ENCODE peak calls at places on chromosomes 5 and 9, in seven cellular contexts. J is non-pigmented ciliary epithelial cell; E is NCI-H1105; X is LoVo; D is stimulated activated CD4-positive, alpha-beta T cell treated with anti-CD3 and anti-CD28 coated beads, Interleukin-1b, Interleukin-23, amount 100 ng/mL, for 48 hours; C is nephron progenitor cell; F is GM06990. I is an unnamed sample.

GRCh38 chr5:127410906-127411780 is 106.3 kb upstream of the PRRC1 start:
- DNase-seq in J (no peak), E (no peak), X (no peak), D (no peak), C (no peak), F (no peak), I (no peak)

GRCh38 chr9:135304886-135305285 is 174.7 kb upstream of the PPP1R26 start:
- DNase-seq in J (no peak), E (no peak), X (no peak), D (no peak), C (no peak), F (no peak), I (no peak)

GRCh38 chr5:169161022-169161680 is 139.8 kb downstream of the SLIT3 start:
- DNase-seq in J (no peak), E (no peak), X (peak), D (no peak), C (peak), F (no peak), I (no peak)

GRCh38 chr9:35001803-35002502 is 12.4 kb downstream of the DNAJB5 start:
- DNase-seq in J (no peak), E (no peak), X (no peak), D (peak), C (no peak), F (peak), I (no peak)

GRCh38 chr9:117104972-117105495 is 309.8 kb downstream of the ASTN2 start:
- DNase-seq in J (no peak), E (no peak), X (no peak), D (no peak), C (no peak), F (no peak), I (no peak)

GRCh38 chr9:134939836-134940235 is 22.1 kb upstream of the FCN1 start:
- DNase-seq in J (no peak), E (no peak), X (no peak), D (no peak), C (no peak), F (no peak), I (no peak)

GRCh38 chr5:40622463-40623252 is 57.1 kb upstream of the PTGER4 start:
- DNase-seq in J (no peak), E (no peak), X (no peak), D (no peak), C (no peak), F (no peak), I (no peak)

GRCh38 chr9:113454914-113455761 is 8.4 kb upstream of the RGS3 start:
- DNase-seq in J (peak), E (no peak), X (peak), D (no peak), C (no peak), F (peak), I (peak)

GRCh38 chr9:131387394-131387793 is 6.5 kb upstream of the PRRC2B start:
- DNase-seq in J (no peak), E (no peak), X (no peak), D (no peak), C (no peak), F (no peak), I (no peak)

GRCh38 chr5:35183243-35183955 is 46.9 kb downstream of the PRLR start:
- DNase-seq in J (peak), E (no peak), X (peak), D (peak), C (peak), F (no peak), I (no peak)

GRCh38 chr9:127755558-127756060 is 20.5 kb upstream of the TOR2A start:
- DNase-seq in J (no peak), E (no peak), X (no peak), D (no peak), C (no peak), F (no peak), I (no peak)

GRCh38 chr5:11903614-11904269 is 504 bp downstream of the CTNND2 start:
- DNase-seq in J (no peak), E (peak), X (no peak), D (no peak), C (peak), F (peak), I (no peak)

GRCh38 chr9:24939099-24939850 is 393.6 kb upstream of the IZUMO3 start:
- DNase-seq in J (no peak), E (no peak), X (no peak), D (no peak), C (no peak), F (no peak), I (no peak)

GRCh38 chr9:94867842-94868312 is 141.4 kb downstream of the AOPEP start:
- DNase-seq in J (peak), E (no peak), X (peak), D (no peak), C (no peak), F (no peak), I (no peak)

GRCh38 chr5:32690153-32690552 is 21.0 kb upstream of the NPR3 start:
- DNase-seq in J (no peak), E (no peak), X (no peak), D (no peak), C (no peak), F (no peak), I (no peak)

GRCh38 chr5:178074266-178074952 is 38.9 kb upstream of the N4BP3 start:
- DNase-seq in J (no peak), E (no peak), X (no peak), D (no peak), C (no peak), F (no peak), I (no peak)

GRCh38 chr5:9543266-9543925 is 2.5 kb downstream of the SEMA5A start:
- DNase-seq in J (no peak), E (no peak), X (no peak), D (no peak), C (no peak), F (no peak), I (no peak)

GRCh38 chr9:22683393-22684075 is 236.9 kb downstream of the DMRTA1 start:
- DNase-seq in J (peak), E (peak), X (no peak), D (no peak), C (no peak), F (no peak), I (no peak)

GRCh38 chr5:115355777-115356381 is 59.4 kb upstream of the CCDC112 start:
- DNase-seq in J (no peak), E (no peak), X (peak), D (no peak), C (no peak), F (no peak), I (no peak)

GRCh38 chr5:158287643-158288228 is 428.8 kb upstream of the CLINT1 start:
- DNase-seq in J (peak), E (peak), X (no peak), D (no peak), C (no peak), F (no peak), I (no peak)

GRCh38 chr9:31071606-31072286 is 1312.7 kb upstream of the ACO1 start:
- DNase-seq in J (no peak), E (no peak), X (no peak), D (no peak), C (no peak), F (no peak), I (no peak)

GRCh38 chr5:148931453-148932057 is 105.1 kb downstream of the ADRB2 start:
- DNase-seq in J (no peak), E (no peak), X (no peak), D (no peak), C (no peak), F (no peak), I (no peak)

GRCh38 chr5:179803651-179804598 is 2.7 kb downstream of the MGAT4B start:
- DNase-seq in J (no peak), E (no peak), X (no peak), D (peak), C (no peak), F (no peak), I (no peak)

GRCh38 chr5:151695464-151695863 is 8.7 kb upstream of the SPARC start:
- DNase-seq in J (no peak), E (no peak), X (no peak), D (no peak), C (no peak), F (no peak), I (no peak)

GRCh38 chr5:84623034-84623433 is 238.4 kb upstream of the EDIL3 start:
- DNase-seq in J (no peak), E (no peak), X (no peak), D (no peak), C (no peak), F (no peak), I (no peak)

GRCh38 chr9:108142504-108143201 is 653.1 kb upstream of the KLF4 start:
- DNase-seq in J (peak), E (no peak), X (peak), D (no peak), C (peak), F (no peak), I (no peak)

GRCh38 chr9:75814667-75815066 is 75.8 kb upstream of the PCSK5 start:
- DNase-seq in J (peak), E (no peak), X (no peak), D (no peak), C (no peak), F (no peak), I (no peak)

GRCh38 chr9:82488702-82489578 is 500.4 kb downstream of the SPATA31D1 start:
- DNase-seq in J (peak), E (peak), X (no peak), D (no peak), C (no peak), F (no peak), I (no peak)

GRCh38 chr9:94801242-94801641 is 74.7 kb downstream of the AOPEP start:
- DNase-seq in J (no peak), E (no peak), X (no peak), D (no peak), C (no peak), F (no peak), I (no peak)

GRCh38 chr5:72325566-72326297 is 5.6 kb downstream of the PTCD2 start:
- DNase-seq in J (no peak), E (no peak), X (no peak), D (no peak), C (no peak), F (no peak), I (no peak)

GRCh38 chr9:37582548-37583157 is 6.5 kb upstream of the FBXO10 start:
- DNase-seq in J (peak), E (peak), X (peak), D (no peak), C (no peak), F (no peak), I (no peak)

GRCh38 chr9:36566813-36567217 is 5.9 kb upstream of the MELK start:
- DNase-seq in J (no peak), E (no peak), X (no peak), D (no peak), C (no peak), F (no peak), I (no peak)

GRCh38 chr5:50751064-50751657 is 84.7 kb downstream of the PARP8 start:
- DNase-seq in J (no peak), E (no peak), X (peak), D (peak), C (peak), F (peak), I (peak)

GRCh38 chr5:55604611-55605067 is 69.9 kb upstream of the PLPP1 start:
- DNase-seq in J (peak), E (no peak), X (no peak), D (no peak), C (no peak), F (no peak), I (no peak)

GRCh38 chr5:68883441-68883840 is 210.4 kb upstream of the SLC30A5 start:
- DNase-seq in J (no peak), E (no peak), X (no peak), D (no peak), C (peak), F (no peak), I (no peak)

GRCh38 chr5:5490774-5491347 is 68.4 kb downstream of the ICE1 start:
- DNase-seq in J (no peak), E (peak), X (no peak), D (no peak), C (no peak), F (no peak), I (no peak)